ENCODE peak calls at places on chromosomes 2 and 18, in eight cellular contexts. U is foreskin fibroblast; F is pancreas; C is heart right ventricle; Y is DND-41; L is CD8-positive, alpha-beta T cell; S is astrocyte of the cerebellum; R is fibroblast of mammary gland. A is an unnamed sample.

GRCh38 chr2:65504814-65505697 is 72.7 kb upstream of the SPRED2 start:
- DNase-seq in S (no peak), R (no peak), U (no peak), F (no peak), Y (no peak), C (no peak), L (no peak), A (no peak)

GRCh38 chr18:13621446-13621849 is 104.9 kb downstream of the FAM210A start:
- DNase-seq in F (no peak), Y (no peak), C (no peak), L (no peak), S (no peak), R (no peak), U (no peak), A (no peak)

GRCh38 chr2:238864207-238865014 is 16.5 kb downstream of the TWIST2 start:
- DNase-seq in C (peak), S (peak), R (peak), F (peak), U (peak), L (no peak), Y (no peak), A (peak)

GRCh38 chr2:32947076-32947483 is 327 bp downstream of the LTBP1 start:
- DNase-seq in Y (no peak), S (no peak), F (peak), L (no peak), C (peak), U (peak), R (no peak), A (no peak)

GRCh38 chr2:149040451-149040850 is 2.0 kb downstream of the LYPD6B start:
- DNase-seq in C (no peak), F (no peak), S (no peak), R (peak), Y (peak), U (peak), L (no peak), A (no peak)

GRCh38 chr18:24181806-24182205 is 42.9 kb downstream of the CABYR start:
- DNase-seq in R (no peak), S (no peak), U (peak), Y (no peak), F (no peak), L (no peak), C (no peak), A (no peak)

GRCh38 chr2:36618381-36618780 is 20.4 kb upstream of the FEZ2 start:
- DNase-seq in R (peak), Y (peak), L (no peak), C (no peak), U (peak), S (peak), F (no peak), A (no peak)

GRCh38 chr2:85253890-85254289 is 73.9 kb downstream of the TGOLN2 start:
- DNase-seq in C (no peak), L (no peak), R (no peak), F (no peak), U (no peak), S (no peak), Y (no peak), A (no peak)

GRCh38 chr2:96147593-96148201 is 2.5 kb upstream of the DUSP2 start:
- DNase-seq in U (no peak), R (no peak), S (no peak), C (no peak), F (peak), L (no peak), Y (no peak), A (no peak)

GRCh38 chr2:156430978-156431358 is 5.2 kb upstream of the GPD2 start:
- DNase-seq in U (peak), Y (no peak), F (no peak), C (no peak), S (peak), L (no peak), R (peak), A (no peak)

GRCh38 chr2:156279446-156279845 is 53.1 kb downstream of the NR4A2 start:
- DNase-seq in Y (no peak), F (no peak), R (no peak), L (no peak), S (no peak), U (no peak), C (no peak), A (no peak)

GRCh38 chr2:191351298-191351697 is 106.1 kb downstream of the MYO1B start:
- DNase-seq in F (no peak), S (no peak), L (no peak), R (peak), U (peak), Y (no peak), C (no peak), A (no peak)

GRCh38 chr2:240890691-240891090 is 5.3 kb downstream of the MAB21L4 start:
- DNase-seq in S (no peak), C (no peak), L (no peak), Y (no peak), F (peak), R (no peak), U (no peak), A (no peak)

GRCh38 chr2:231699006-231699405 is 9.3 kb upstream of the PTMA start:
- DNase-seq in R (peak), F (no peak), S (peak), C (peak), Y (no peak), U (peak), L (no peak), A (no peak)

DNA sequence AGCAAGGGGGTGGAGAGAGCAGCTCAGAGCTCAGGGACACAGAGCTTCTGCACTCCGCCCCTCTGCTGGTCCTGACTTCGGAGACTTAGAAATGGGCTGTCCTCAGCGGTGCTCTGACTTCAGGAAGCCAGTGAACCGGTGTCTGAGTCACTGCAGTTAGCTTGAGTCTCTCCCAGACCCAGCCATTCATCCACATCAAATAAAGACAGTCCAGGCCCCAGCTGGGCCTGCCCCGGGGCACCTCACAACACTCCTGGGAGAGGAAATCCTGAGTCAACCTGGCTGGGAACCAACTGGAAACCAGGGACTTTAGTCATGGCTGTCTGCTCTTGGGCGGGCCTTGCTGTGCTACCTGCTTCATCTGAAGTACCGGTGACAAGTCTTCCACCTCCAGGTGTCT is 5.4 kb upstream of the ITGB6 start:
- DNase-seq in U (peak), S (peak), R (peak), F (no peak), C (no peak), L (no peak), Y (peak), A (peak)
- H3K4me3 ChIP-seq in U (no peak), S (no peak), R (no peak), F (no peak), C (no peak), L (no peak), Y (no peak), A (peak)

DNA sequence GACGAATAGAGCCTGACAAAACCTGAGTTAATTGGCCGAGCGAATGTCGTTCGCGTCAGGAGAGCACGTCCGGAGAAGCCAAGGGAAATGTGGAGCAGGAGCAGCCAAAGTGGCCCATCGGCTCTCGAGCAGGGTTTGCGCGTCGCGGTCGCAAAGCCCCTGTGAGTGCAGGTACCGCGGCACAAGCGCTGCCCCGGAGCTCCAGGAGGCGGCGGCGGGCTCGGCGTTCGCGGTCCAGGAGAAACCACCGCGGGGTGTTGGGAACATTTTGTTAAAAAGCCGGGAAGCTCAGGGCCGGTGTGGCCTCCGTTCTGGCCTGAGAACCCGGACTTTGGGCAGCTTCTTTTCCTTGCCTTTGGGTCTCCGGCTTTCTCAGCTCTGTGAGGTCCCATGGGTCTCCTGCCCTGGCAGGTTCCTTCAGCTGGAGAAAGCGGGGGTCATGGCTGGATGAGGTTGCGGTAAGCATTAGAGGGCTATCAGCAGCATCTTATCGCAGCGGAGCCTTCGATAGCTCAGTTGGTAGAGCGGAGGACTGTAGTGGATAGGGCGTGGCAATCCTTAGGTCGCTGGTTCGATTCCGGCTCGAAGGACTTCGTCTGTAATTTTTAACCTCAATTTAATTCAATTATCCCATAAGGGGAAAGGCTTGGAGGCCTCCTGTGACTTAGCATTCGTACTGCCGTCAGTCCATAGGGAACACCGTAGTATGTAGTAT is 1.0 kb upstream of the AGBL5 start:
- DNase-seq in S (peak), R (peak), Y (peak), U (peak), L (peak), C (peak), F (peak), A (peak)
- TF ChIP-seq CTCF in S (peak), R (peak), Y (peak), U (peak), L (peak), C (peak), F (no peak), A (peak)

DNA sequence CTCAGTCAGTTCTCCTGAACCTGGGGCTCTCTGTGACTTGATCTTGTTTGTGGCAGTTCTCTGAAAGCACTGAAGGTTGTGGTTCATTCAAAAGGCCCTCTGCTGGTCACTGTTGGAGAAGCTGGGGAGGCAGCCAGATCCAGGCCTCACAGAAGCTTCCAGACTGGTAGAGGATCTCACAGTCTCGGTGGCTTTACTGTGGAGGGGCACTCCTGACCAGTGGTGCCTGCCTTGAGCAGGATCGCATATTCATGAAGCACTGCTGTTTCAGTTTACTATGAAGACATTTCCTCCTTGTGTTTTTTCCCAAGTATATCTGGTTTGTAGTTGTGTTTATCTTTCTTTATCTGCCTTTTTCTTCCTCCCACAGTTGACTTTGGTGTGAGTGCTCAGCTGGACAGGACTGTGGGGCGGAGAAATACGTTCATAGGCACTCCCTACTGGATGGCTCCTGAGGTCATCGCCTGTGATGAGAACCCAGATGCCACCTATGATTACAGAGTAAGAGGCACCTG is 133.9 kb downstream of the MAP4K4 start:
- DNase-seq in F (peak), R (peak), S (peak), Y (peak), L (peak), U (peak), C (peak), A (no peak)
- H3K4me3 ChIP-seq in F (no peak), R (no peak), S (no peak), Y (no peak), L (no peak), U (no peak), C (no peak), A (no peak)

GRCh38 chr2:221635949-221636348 is 63.8 kb upstream of the EPHA4 start:
- DNase-seq in Y (no peak), U (no peak), L (no peak), F (peak), C (no peak), S (no peak), R (no peak), A (no peak)
- TF ChIP-seq CTCF in Y (no peak), U (no peak), L (no peak), F (peak), C (no peak), S (peak), R (no peak), A (peak)

GRCh38 chr2:176079285-176079830 is 4.4 kb downstream of the EVX2 start:
- DNase-seq in R (no peak), C (no peak), Y (no peak), F (no peak), L (no peak), U (no peak), S (no peak), A (no peak)

GRCh38 chr2:176078440-176079284 is 5.1 kb downstream of the EVX2 start:
- DNase-seq in F (no peak), L (no peak), C (no peak), S (no peak), U (no peak), R (no peak), Y (no peak), A (no peak)

GRCh38 chr2:176080540-176081355 is 3.0 kb downstream of the EVX2 start:
- DNase-seq in F (no peak), S (no peak), C (no peak), L (no peak), Y (no peak), U (peak), R (no peak), A (no peak)

GRCh38 chr2:176081451-176081992 is 2.2 kb downstream of the EVX2 start:
- DNase-seq in C (no peak), S (no peak), R (no peak), L (no peak), Y (no peak), F (no peak), U (no peak), A (no peak)

DNA sequence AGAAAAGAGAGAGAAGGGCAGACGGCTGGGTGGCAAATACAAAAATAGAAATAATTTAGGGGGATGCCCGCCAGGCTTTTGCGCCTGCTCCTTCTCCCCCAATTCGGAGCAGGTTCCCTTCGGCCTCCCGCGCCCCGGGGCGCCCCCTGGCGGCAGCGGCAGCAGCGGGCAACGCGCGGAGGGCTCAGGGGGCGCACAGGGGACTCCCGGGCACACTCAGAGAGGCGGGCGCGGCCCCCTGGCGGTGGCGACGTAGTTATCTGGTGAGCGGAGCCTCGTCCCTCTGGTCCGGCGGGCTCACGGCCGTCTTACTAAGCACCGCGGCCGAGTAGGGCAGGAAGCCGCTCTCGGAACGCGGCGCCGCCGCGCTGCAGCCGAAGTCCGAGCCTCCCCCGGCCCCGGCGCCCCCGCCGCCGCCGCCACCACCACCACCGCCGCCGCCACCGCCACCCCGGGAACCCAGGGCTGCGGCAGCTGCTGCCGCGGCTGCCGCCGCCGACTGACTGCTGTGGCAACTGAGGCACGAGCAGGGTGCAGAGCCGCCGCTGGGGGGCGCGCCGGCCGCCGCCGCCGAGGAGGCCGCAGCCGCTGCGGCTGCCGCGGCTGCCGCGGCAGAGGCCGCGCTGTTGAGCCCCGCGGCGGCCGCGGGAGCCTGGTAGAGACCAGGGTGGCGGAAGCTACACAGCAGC is 3.8 kb downstream of the EVX2 start:
- DNase-seq in S (no peak), F (peak), Y (no peak), R (peak), L (no peak), U (peak), C (peak), A (no peak)
- H3K4me3 ChIP-seq in S (no peak), F (no peak), Y (no peak), R (no peak), L (no peak), U (peak), C (peak), A (no peak)

DNA sequence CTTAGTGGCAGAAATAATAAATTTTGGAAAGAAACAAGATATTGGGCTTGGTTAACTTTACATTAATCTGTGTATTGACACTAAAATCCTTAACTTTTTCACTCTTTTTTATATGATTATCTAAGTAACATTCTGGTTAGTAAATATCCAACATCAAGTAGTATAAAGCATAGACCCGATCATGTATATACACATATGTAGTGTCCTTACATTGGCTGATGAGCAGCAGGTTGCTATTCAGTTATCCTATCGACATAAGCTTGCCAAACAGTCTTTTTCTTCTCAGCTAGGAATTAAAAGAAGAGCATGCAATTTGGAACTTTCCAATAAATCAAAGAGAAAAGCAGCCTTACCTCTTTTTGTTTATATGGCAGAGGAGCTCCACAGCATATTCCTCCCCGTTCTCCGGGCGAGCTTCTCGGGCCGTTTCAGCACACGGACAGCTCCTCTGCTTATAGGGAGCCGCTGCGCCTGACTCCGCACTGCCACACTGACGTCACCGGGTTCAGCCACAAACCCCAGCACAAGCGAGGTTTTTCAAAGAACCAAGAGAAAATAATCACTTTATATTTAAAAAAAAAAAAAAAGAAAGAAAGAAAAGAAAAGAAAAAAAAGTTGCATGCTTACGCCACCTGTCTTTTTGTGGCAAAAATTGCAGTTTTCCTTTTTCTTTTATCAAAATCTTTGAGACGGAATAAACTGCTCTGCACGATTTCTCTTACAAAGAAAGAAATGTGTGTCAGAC is at the start of gene SCG2:
- DNase-seq in R (peak), U (peak), L (peak), C (peak), S (peak), F (peak), Y (peak), A (peak)
- TF ChIP-seq CTCF in R (peak), U (peak), L (no peak), C (peak), S (peak), F (no peak), Y (peak), A (peak)

GRCh38 chr18:9109523-9109922 is 7.0 kb downstream of the NDUFV2 start:
- DNase-seq in U (peak), Y (no peak), S (no peak), R (peak), F (no peak), C (no peak), L (no peak), A (no peak)
- H3K4me3 ChIP-seq in U (no peak), Y (no peak), S (no peak), R (no peak), F (no peak), C (no peak), L (no peak), A (no peak)

DNA sequence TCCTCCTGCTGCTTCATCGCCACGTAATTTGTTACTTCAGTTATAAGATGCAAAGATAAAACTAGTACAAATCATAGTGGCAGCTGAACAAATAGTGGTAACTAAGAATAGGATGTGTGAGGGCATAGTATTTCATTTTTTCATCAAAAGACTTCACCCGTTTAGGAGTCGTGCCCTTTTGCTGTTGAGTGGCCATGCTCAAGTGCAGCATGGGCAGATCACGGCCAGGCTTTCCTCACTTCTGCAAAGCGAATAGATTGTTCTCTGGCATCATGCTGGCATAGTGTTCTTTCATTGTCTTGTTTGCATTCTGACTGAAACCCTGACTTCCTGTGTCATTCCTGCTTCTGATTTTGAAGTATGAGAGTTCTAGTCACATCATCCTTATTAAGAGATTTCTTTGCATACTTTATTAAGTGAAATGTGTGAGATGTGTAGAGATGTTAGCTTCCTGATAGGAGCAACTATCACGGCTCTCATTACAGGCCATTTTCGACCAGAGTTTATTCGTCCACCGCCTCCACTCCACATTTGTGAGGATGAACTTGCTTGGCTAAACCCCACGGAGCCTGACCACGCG is 11.8 kb downstream of the CNOT11 start:
- DNase-seq in S (no peak), U (no peak), Y (no peak), C (no peak), R (no peak), F (no peak), L (no peak), A (no peak)
- TF ChIP-seq CTCF in S (no peak), U (no peak), Y (no peak), C (no peak), R (no peak), F (no peak), L (no peak), A (no peak)

DNA sequence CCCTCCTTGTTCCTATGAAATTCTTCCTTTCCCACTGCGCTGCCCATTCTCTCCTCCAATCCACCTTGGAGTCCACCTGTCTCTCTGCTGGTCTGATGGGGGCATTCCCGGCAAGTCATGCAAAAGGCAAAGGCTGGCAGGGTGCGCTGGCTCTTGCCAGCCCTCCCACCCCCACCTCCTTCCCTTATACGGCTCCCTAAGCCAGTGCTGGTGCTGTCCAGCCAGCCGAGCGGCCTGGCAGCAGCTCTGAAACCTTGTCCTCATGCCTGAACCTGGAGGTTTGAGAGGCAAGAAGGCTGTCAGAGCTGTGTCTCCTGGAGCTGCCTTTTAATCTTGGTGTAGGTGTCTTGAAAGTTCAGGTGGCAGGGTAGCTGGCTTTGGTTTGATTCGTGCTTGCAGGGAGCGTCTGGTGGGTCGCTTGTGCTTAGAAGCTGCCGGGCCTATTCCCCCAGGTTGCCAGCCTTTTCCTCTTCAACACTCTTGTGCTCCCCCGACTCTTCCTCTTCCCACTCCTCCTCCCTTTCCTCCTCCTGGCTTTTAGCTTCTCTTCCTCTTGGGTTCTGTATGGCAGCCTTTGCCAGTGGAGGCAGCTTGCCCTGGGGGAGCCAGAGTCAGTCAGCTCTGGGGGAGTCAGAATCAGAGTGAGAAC is 748 bp downstream of the LIPG start:
- DNase-seq in C (no peak), U (peak), Y (no peak), S (no peak), L (no peak), R (peak), F (no peak), A (no peak)
- H3K4me3 ChIP-seq in C (peak), U (no peak), Y (no peak), S (peak), L (no peak), R (peak), F (no peak), A (peak)

GRCh38 chr2:29014811-29015414 is 33.8 kb downstream of the TOGARAM2 start:
- DNase-seq in F (no peak), R (peak), L (peak), Y (peak), C (peak), U (peak), S (peak), A (no peak)
- TF ChIP-seq CTCF in F (no peak), R (peak), L (peak), Y (no peak), C (no peak), U (no peak), S (peak), A (peak)

A was measured in retinal pigment epithelial cell.